ENCODE peak calls at places on chromosome 7, in five cellular contexts. Y is SK-N-SH, B is fibroblast of the aortic adventitia, T is heart right ventricle, E is adrenal gland. V is an unnamed sample.

GRCh38 chr7:150357771-150358427 is 10.7 kb upstream of the REPIN1 start:
- DNase-seq in T (no peak), Y (no peak), B (no peak), E (no peak), V (no peak)

GRCh38 chr7:140225562-140226249 is 48.9 kb upstream of the KDM7A start:
- DNase-seq in B (no peak), T (no peak), E (no peak), Y (no peak), V (no peak)

GRCh38 chr7:3915337-3915865 is 614.3 kb downstream of the SDK1 start:
- DNase-seq in B (no peak), T (no peak), E (no peak), Y (no peak), V (no peak)

GRCh38 chr7:135508853-135509588 is 881 bp downstream of the CNOT4 start:
- DNase-seq in Y (peak), T (no peak), E (peak), B (peak), V (no peak)

GRCh38 chr7:121604627-121605296 is 208.7 kb upstream of the FAM3C start:
- DNase-seq in B (peak), T (no peak), Y (no peak), E (peak), V (no peak)

GRCh38 chr7:34160261-34160752 is 255.0 kb downstream of the BMPER start:
- DNase-seq in E (no peak), Y (no peak), B (peak), T (no peak), V (no peak)

GRCh38 chr7:54824655-54825054 is 65.6 kb upstream of the SEC61G start:
- DNase-seq in Y (no peak), B (no peak), T (no peak), E (no peak), V (no peak)

GRCh38 chr7:53624391-53624790 is 589.0 kb downstream of the POM121L12 start:
- DNase-seq in B (no peak), Y (no peak), E (no peak), T (no peak), V (no peak)

GRCh38 chr7:16268821-16269768 is 152.2 kb downstream of the CRPPA start:
- DNase-seq in Y (peak), B (peak), T (no peak), E (no peak), V (no peak)

GRCh38 chr7:50212666-50213621 is 91.6 kb upstream of the IKZF1 start:
- DNase-seq in B (no peak), T (no peak), Y (no peak), E (peak), V (no peak)

GRCh38 chr7:23294549-23295400 is 4.4 kb upstream of the MALSU1 start:
- DNase-seq in T (no peak), Y (no peak), B (no peak), E (no peak), V (no peak)

GRCh38 chr7:4612939-4613841 is 68.9 kb upstream of the FOXK1 start:
- DNase-seq in B (peak), E (peak), Y (peak), T (no peak), V (no peak)

GRCh38 chr7:24877790-24878311 is 102.1 kb downstream of the OSBPL3 start:
- DNase-seq in T (no peak), Y (no peak), B (peak), E (no peak), V (peak)

GRCh38 chr7:112182749-112183148 is 23.4 kb downstream of the DOCK4 start:
- DNase-seq in B (no peak), Y (peak), E (no peak), T (peak), V (no peak)

GRCh38 chr7:84654287-84654686 is 459.7 kb upstream of the SEMA3A start:
- DNase-seq in Y (no peak), B (no peak), E (no peak), T (no peak), V (no peak)

DNA sequence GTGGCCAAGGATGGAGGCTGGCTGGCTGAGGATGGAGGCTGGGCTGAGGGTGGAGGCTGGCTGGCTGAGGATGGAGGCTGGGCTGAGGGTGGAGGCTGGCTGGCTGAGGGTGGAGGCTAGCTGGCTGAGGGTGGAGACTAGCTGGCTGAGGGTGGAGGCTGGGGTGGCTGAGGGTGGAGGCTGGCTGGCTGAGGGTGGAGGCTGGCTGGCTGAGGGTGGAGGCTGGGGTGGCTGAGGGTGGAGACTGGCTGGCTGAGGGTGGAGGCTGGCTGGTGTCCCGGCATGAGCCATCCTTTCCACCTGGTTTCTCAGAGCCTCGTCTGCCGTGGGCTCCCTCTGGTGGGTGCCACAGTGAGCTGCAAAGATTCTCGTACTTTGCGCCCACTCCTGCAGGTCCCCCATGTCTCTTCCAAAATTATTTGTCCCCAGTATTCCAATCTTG is 88.4 kb downstream of the ELFN1 start:
- DNase-seq in T (peak), B (peak), Y (peak), E (no peak), V (no peak)
- TF ChIP-seq CTCF in T (peak), B (peak), Y (peak), E (peak), V (no peak)

DNA sequence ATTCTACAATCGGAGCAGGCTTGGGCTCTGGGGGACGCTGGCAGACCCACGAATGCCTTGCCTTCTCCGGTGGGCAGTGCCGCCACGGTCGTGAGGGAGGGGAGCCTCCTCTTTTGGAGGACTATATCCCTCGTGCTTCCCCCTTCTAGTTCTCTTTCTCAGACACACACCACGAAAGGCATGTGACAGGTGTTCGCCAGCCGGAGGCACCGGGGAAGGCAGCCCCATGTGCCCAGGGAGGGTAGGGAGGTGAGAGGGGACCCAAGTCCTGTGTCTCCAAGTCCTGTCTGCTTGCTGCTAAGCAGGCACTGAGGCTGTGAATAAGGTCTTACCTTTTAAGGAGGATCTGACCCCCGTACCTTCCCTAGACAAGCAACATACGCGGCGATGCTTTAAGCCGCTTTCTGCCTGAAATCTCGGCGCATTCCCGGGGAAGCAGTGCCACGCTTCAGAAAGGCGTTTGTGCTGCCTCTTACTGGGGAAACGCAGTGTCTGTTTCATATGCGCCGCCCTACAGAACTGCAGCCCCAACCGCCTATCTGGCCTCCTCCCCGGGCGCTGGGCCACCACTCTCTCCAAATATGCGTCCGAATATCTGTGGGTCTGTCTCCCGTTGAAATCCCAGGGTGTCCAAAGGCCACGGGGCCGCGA is 809 bp downstream of the PLXNA4 start:
- DNase-seq in B (peak), E (peak), Y (peak), T (peak), V (no peak)
- TF ChIP-seq CTCF in B (peak), E (no peak), Y (peak), T (peak), V (no peak)

DNA sequence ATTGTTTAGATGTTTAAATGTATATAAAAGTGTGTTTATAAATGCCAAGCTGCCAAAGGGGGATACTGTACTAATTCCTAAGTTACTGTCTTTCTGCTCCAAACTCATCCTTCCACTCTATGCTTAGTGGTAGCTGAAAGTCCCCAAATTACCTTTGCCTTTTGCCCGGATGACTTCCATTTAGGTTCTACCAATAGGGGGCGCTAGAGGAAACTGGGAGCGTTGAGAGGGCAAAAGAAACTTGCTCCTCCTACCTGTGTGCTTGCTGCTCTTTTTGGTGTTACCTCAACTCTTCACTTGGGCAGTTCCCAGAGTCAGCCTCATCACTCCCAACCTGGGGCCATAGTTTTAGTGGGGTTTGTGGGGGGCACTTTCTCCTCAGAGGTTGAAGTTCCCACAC is 5.9 kb upstream of the OR2A25 start:
- DNase-seq in Y (no peak), B (no peak), E (no peak), T (no peak), V (no peak)
- TF ChIP-seq CTCF in Y (peak), B (peak), E (no peak), T (peak), V (no peak)

GRCh38 chr7:92528188-92528957 is at the start of the genes PEX1 and RBM48:
- DNase-seq in E (peak), Y (peak), B (peak), T (peak), V (peak)
- TF ChIP-seq CTCF in E (peak), Y (peak), B (peak), T (peak), V (peak)

DNA sequence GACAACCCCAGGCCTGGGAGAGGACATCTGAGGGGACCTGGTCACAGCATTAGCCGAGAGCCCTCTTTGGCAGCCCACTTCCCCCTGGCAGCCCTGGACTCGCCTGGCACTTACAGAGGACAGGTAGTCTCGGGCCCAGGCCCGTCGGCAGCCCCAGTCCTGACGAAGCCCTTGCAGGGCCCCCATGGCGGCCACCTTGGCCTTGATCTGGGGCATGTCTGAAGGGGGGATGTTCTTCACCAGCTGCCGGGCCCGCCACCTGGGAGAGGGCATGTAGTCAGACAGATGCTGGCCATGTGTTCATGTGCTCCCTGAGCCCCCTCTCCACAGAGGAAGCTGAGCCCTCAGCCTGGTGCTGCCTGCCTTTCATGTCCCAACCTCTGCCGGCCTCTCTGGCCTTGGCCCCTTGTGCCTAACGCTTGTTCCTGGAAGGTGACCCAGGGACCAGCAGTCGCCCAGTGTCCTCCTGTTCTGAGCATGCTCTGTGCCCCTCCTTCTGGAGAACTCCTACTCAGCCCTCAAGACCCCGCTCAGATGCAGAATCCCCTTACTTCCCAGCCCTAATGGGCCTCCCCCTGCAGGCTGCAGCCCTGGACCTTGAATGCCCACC is 13.9 kb downstream of the MYO1G start:
- DNase-seq in Y (peak), T (no peak), E (no peak), B (no peak), V (no peak)
- TF ChIP-seq CTCF in Y (no peak), T (no peak), E (no peak), B (no peak), V (no peak)